ENCODE peak calls at places on chromosomes 6 and 20, in six cellular contexts. B, R, U, V, K and H are unnamed samples.

GRCh38 chr6:159493888-159494632 is 199.0 kb downstream of the SOD2 start:
- DNase-seq in B (no peak), R (no peak), U (no peak), V (no peak), K (no peak), H (no peak)

GRCh38 chr6:139473239-139473701 is 98.8 kb upstream of the CITED2 start:
- DNase-seq in B (no peak), R (no peak), U (no peak), V (no peak), K (no peak), H (peak)

GRCh38 chr6:235763-236360 is 56.4 kb upstream of the DUSP22 start:
- DNase-seq in B (no peak), R (peak), U (peak), V (no peak), K (no peak), H (no peak)

GRCh38 chr6:155580904-155581303 is 125.3 kb upstream of the NOX3 start:
- DNase-seq in B (no peak), R (no peak), U (no peak), V (no peak), K (no peak), H (no peak)

GRCh38 chr6:143884161-143884560 is 19.9 kb downstream of the ZC2HC1B start:
- DNase-seq in B (no peak), R (peak), U (no peak), V (no peak), K (no peak), H (no peak)

GRCh38 chr20:44702776-44703175 is 12.4 kb upstream of the CCN5 start:
- DNase-seq in B (peak), R (peak), U (no peak), V (no peak), K (no peak), H (peak)

GRCh38 chr6:137880633-137881521 is 13.8 kb downstream of the TNFAIP3 start:
- DNase-seq in B (no peak), R (no peak), U (no peak), V (peak), K (peak), H (peak)

GRCh38 chr20:34124469-34125249 is 12.6 kb upstream of the EIF2S2 start:
- DNase-seq in B (no peak), R (no peak), U (peak), V (no peak), K (no peak), H (no peak)

GRCh38 chr6:138099832-138100231 is 7.4 kb downstream of the PERP start:
- DNase-seq in B (no peak), R (peak), U (no peak), V (no peak), K (no peak), H (no peak)

GRCh38 chr6:159692303-159693127 is 526 bp downstream of the SOD2 start:
- DNase-seq in B (peak), R (peak), U (peak), V (peak), K (peak), H (peak)

GRCh38 chr20:21389368-21389767 is 8.0 kb downstream of the NKX2-4 start:
- DNase-seq in B (no peak), R (peak), U (no peak), V (no peak), K (no peak), H (no peak)

GRCh38 chr6:15874821-15875220 is 212.0 kb upstream of the DTNBP1 start:
- DNase-seq in B (no peak), R (peak), U (no peak), V (no peak), K (no peak), H (no peak)

GRCh38 chr6:71411882-71412281 is 123.3 kb downstream of the OGFRL1 start:
- DNase-seq in B (no peak), R (no peak), U (no peak), V (no peak), K (no peak), H (no peak)

GRCh38 chr6:119043265-119043664 is 35.2 kb downstream of the FAM184A start:
- DNase-seq in B (no peak), R (no peak), U (no peak), V (no peak), K (no peak), H (no peak)

GRCh38 chr6:170166511-170167122 is 124.3 kb downstream of the DLL1 start:
- DNase-seq in B (no peak), R (no peak), U (no peak), V (no peak), K (no peak), H (no peak)

GRCh38 chr6:100719883-100720682 is 161.0 kb downstream of the ASCC3 start:
- DNase-seq in B (no peak), R (peak), U (peak), V (no peak), K (no peak), H (no peak)

GRCh38 chr6:13466304-13467215 is 20.8 kb downstream of the GFOD1 start:
- DNase-seq in B (no peak), R (no peak), U (no peak), V (no peak), K (no peak), H (no peak)

GRCh38 chr6:36491378-36491965 is 48.7 kb downstream of the KCTD20 start:
- DNase-seq in B (no peak), R (peak), U (no peak), V (no peak), K (no peak), H (no peak)

GRCh38 chr6:43687079-43687436 is 533 bp downstream of the MRPS18A start:
- DNase-seq in B (no peak), R (no peak), U (no peak), V (no peak), K (no peak), H (no peak)

GRCh38 chr6:125153541-125154183 is at the start of gene TPD52L1:
- DNase-seq in B (peak), R (peak), U (peak), V (peak), K (peak), H (peak)

GRCh38 chr6:108562503-108562993 is 1.8 kb downstream of the FOXO3 start:
- DNase-seq in B (no peak), R (peak), U (peak), V (no peak), K (no peak), H (peak)